ENCODE peak calls at places on chromosomes 12 and 14, in seven cellular contexts. T is A673; O is AG10803; C is ecto neural progenitor cell; Y is HuH-7; E is AML-193; D is stimulated activated CD4-positive, alpha-beta T cell treated with anti-CD3 and anti-CD28 coated beads, Interleukin-1b, Interleukin-23, amount 100 ng/mL, for 48 hours. W is an unnamed sample.
A peak's percentile ranks its signal among the peaks of the same experiment; 100 is the strongest.

GRCh38 chr12:93128332-93128707 is 199.2 kb upstream of the EEA1 start:
- DNase-seq in T (no peak), O (no peak), C (no peak), Y (no peak), E (no peak), D (no peak), W (peak; percentile 98)

GRCh38 chr12:54439521-54440255 is 20.6 kb upstream of the ITGA5 start:
- DNase-seq in T (peak; percentile 79), O (peak; percentile 90), C (no peak), Y (peak; percentile 77), E (peak; percentile 74), D (no peak), W (no peak)

GRCh38 chr14:61426048-61426447 is 104.7 kb downstream of the PRKCH start:
- DNase-seq in T (no peak), O (no peak), C (no peak), Y (no peak), E (no peak), D (no peak), W (no peak)

GRCh38 chr14:36724162-36724561 is 62.5 kb downstream of the PAX9 start:
- DNase-seq in T (no peak), O (no peak), C (no peak), Y (no peak), E (no peak), D (no peak), W (no peak)

GRCh38 chr12:5083955-5084849 is 40.5 kb downstream of the KCNA5 start:
- DNase-seq in T (peak; percentile 37), O (peak; percentile 66), C (no peak), Y (peak; percentile 63), E (peak; percentile 21), D (no peak), W (no peak)

GRCh38 chr12:92973614-92974013 is 44.5 kb upstream of the EEA1 start:
- DNase-seq in T (peak; percentile 46), O (peak; percentile 93), C (no peak), Y (no peak), E (peak; percentile 69), D (no peak), W (no peak)

GRCh38 chr12:67067453-67068203 is 201.5 kb upstream of the CAND1 start:
- DNase-seq in T (no peak), O (no peak), C (peak; percentile 67), Y (no peak), E (no peak), D (no peak), W (peak; percentile 52)

GRCh38 chr12:42565633-42566032 is 23.9 kb downstream of the PRICKLE1 start:
- DNase-seq in T (no peak), O (no peak), C (no peak), Y (no peak), E (no peak), D (no peak), W (no peak)

GRCh38 chr12:30725739-30726138 is 29.0 kb downstream of the CAPRIN2 start:
- DNase-seq in T (peak; percentile 69), O (peak; percentile 76), C (no peak), Y (no peak), E (no peak), D (no peak), W (no peak)

GRCh38 chr12:10331642-10332239 is 24.1 kb downstream of the KLRD1 start:
- DNase-seq in T (peak; percentile 60), O (peak; percentile 57), C (no peak), Y (peak; percentile 39), E (peak; percentile 61), D (no peak), W (peak; percentile 53)

GRCh38 chr14:65103150-65103760 is 938 bp upstream of the MAX start:
- DNase-seq in T (peak; percentile 67), O (peak; percentile 36), C (no peak), Y (peak; percentile 22), E (no peak), D (peak; percentile 4), W (peak; percentile 26)

GRCh38 chr12:14188761-14189160 is 176.7 kb upstream of the ATF7IP start:
- DNase-seq in T (no peak), O (no peak), C (no peak), Y (no peak), E (no peak), D (no peak), W (no peak)

GRCh38 chr14:105144666-105145380 is 23.8 kb downstream of the JAG2 start:
- DNase-seq in T (no peak), O (no peak), C (no peak), Y (no peak), E (no peak), D (peak; percentile 1), W (no peak)

GRCh38 chr14:92985521-92985920 is 62.6 kb downstream of the CHGA start:
- DNase-seq in T (no peak), O (no peak), C (no peak), Y (no peak), E (no peak), D (no peak), W (no peak)

GRCh38 chr14:33611405-33612183 is 339.3 kb downstream of the EGLN3 start:
- DNase-seq in T (no peak), O (peak; percentile 24), C (no peak), Y (no peak), E (no peak), D (no peak), W (no peak)

GRCh38 chr14:70036665-70037064 is 152.1 kb downstream of the SLC8A3 start:
- DNase-seq in T (no peak), O (no peak), C (no peak), Y (no peak), E (no peak), D (no peak), W (no peak)

GRCh38 chr14:66495214-66496098 is 9.3 kb downstream of the CCDC196 start:
- DNase-seq in T (peak; percentile 71), O (peak; percentile 75), C (no peak), Y (peak; percentile 16), E (peak; percentile 52), D (peak; percentile 17), W (peak; percentile 52)

GRCh38 chr12:127280393-127281275 is 986.3 kb upstream of the TMEM132C start:
- DNase-seq in T (no peak), O (no peak), C (peak; percentile 91), Y (peak; percentile 64), E (no peak), D (peak; percentile 71), W (no peak)

GRCh38 chr14:94372021-94372605 is 16.3 kb downstream of the SERPINA1 start:
- DNase-seq in T (no peak), O (no peak), C (no peak), Y (peak; percentile 60), E (no peak), D (no peak), W (no peak)

GRCh38 chr14:77041837-77042557 is 13.5 kb upstream of the IRF2BPL start:
- DNase-seq in T (no peak), O (peak; percentile 98), C (no peak), Y (no peak), E (no peak), D (no peak), W (peak; percentile 11)

GRCh38 chr12:52805739-52806138 is 8.2 kb downstream of the KRT4 start:
- DNase-seq in T (no peak), O (no peak), C (no peak), Y (no peak), E (no peak), D (no peak), W (no peak)

GRCh38 chr14:103372017-103372416 is 13.2 kb upstream of the MARK3 start:
- DNase-seq in T (no peak), O (no peak), C (no peak), Y (no peak), E (no peak), D (no peak), W (no peak)

GRCh38 chr12:103268831-103269514 is 226.8 kb downstream of the C12orf42 start:
- DNase-seq in T (no peak), O (no peak), C (no peak), Y (no peak), E (no peak), D (no peak), W (peak; percentile 98)

GRCh38 chr14:102058146-102058545 is 28.7 kb downstream of the HSP90AA1 start:
- DNase-seq in T (no peak), O (no peak), C (no peak), Y (no peak), E (no peak), D (no peak), W (no peak)

GRCh38 chr14:99215277-99215676 is 56.7 kb downstream of the BCL11B start:
- DNase-seq in T (peak; percentile 77), O (peak; percentile 96), C (no peak), Y (no peak), E (no peak), D (no peak), W (no peak)

GRCh38 chr14:91062600-91062999 is 2.2 kb upstream of the RPS6KA5 start:
- DNase-seq in T (no peak), O (no peak), C (no peak), Y (no peak), E (no peak), D (no peak), W (no peak)

GRCh38 chr12:109734219-109735000 is 20.8 kb downstream of the FAM222A start:
- DNase-seq in T (peak; percentile 72), O (no peak), C (peak; percentile 74), Y (no peak), E (no peak), D (no peak), W (peak; percentile 15)

GRCh38 chr12:90188857-90189256 is 480.2 kb upstream of the ATP2B1 start:
- DNase-seq in T (no peak), O (no peak), C (no peak), Y (no peak), E (no peak), D (no peak), W (no peak)

GRCh38 chr14:87508333-87508732 is 484.6 kb downstream of the GALC start:
- DNase-seq in T (no peak), O (no peak), C (no peak), Y (no peak), E (no peak), D (no peak), W (no peak)

GRCh38 chr12:20601668-20602280 is 93.4 kb upstream of the SLCO1C1 start:
- DNase-seq in T (peak; percentile 42), O (peak; percentile 65), C (no peak), Y (peak; percentile 19), E (peak; percentile 44), D (no peak), W (peak; percentile 6)

GRCh38 chr14:89445252-89445973 is 28.4 kb upstream of the FOXN3 start:
- DNase-seq in T (no peak), O (no peak), C (no peak), Y (no peak), E (no peak), D (peak; percentile 65), W (no peak)

GRCh38 chr14:49679271-49679670 is 8.7 kb downstream of the POLE2 start:
- DNase-seq in T (no peak), O (no peak), C (no peak), Y (no peak), E (no peak), D (no peak), W (no peak)

GRCh38 chr12:47938093-47938492 is 25.3 kb upstream of the TMEM106C start:
- DNase-seq in T (peak; percentile 14), O (peak; percentile 73), C (no peak), Y (no peak), E (no peak), D (no peak), W (no peak)

GRCh38 chr12:109714141-109714912 is 702 bp downstream of the FAM222A start:
- DNase-seq in T (peak; percentile 55), O (peak; percentile 9), C (peak; percentile 94), Y (peak; percentile 80), E (peak; percentile 29), D (peak; percentile 31), W (peak; percentile 46)

GRCh38 chr12:22103418-22103817 is 57.4 kb downstream of the CMAS start:
- DNase-seq in T (no peak), O (no peak), C (no peak), Y (no peak), E (no peak), D (no peak), W (no peak)

GRCh38 chr12:69998011-69998410 is 173.0 kb downstream of the MYRFL start:
- DNase-seq in T (no peak), O (no peak), C (no peak), Y (no peak), E (no peak), D (no peak), W (no peak)

GRCh38 chr14:96683575-96684289 is 113.5 kb upstream of the VRK1 start:
- DNase-seq in T (no peak), O (no peak), C (no peak), Y (no peak), E (no peak), D (no peak), W (no peak)

W was measured in DMS153.